ENCODE peak calls at places on chromosomes 4 and X, in six cellular contexts. N is thyroid gland, H is body of pancreas, D is gastrocnemius medialis, U is ovary, C is A549. X is an unnamed sample.

GRCh38 chrX:110741213-110741796 is 54.3 kb downstream of the CHRDL1 start:
- DNase-seq in C (no peak), U (no peak), D (no peak), N (no peak), H (no peak), X (no peak)

GRCh38 chr4:15506464-15506863 is 36.8 kb downstream of the CC2D2A start:
- DNase-seq in D (no peak), C (no peak), H (no peak), N (no peak), U (no peak), X (no peak)

GRCh38 chr4:66169341-66169740 is 499.1 kb upstream of the EPHA5 start:
- DNase-seq in C (no peak), D (no peak), H (no peak), N (no peak), U (no peak), X (no peak)

GRCh38 chr4:78288327-78288726 is 231.2 kb downstream of the FRAS1 start:
- DNase-seq in H (no peak), C (no peak), D (no peak), U (no peak), N (no peak), X (no peak)

GRCh38 chr4:141768954-141769353 is 132.6 kb downstream of the IL15 start:
- DNase-seq in C (no peak), N (no peak), D (no peak), U (no peak), H (no peak), X (no peak)

GRCh38 chrX:129108936-129109335 is 414.4 kb downstream of the SMARCA1 start:
- DNase-seq in N (no peak), H (no peak), U (no peak), C (no peak), D (no peak), X (no peak)

GRCh38 chr4:7030856-7031255 is 12.3 kb upstream of the TADA2B start:
- DNase-seq in C (no peak), N (no peak), U (no peak), D (no peak), H (no peak), X (no peak)

GRCh38 chrX:119177278-119177677 is 49.7 kb upstream of the KIAA1210 start:
- DNase-seq in C (no peak), H (no peak), U (no peak), D (no peak), N (no peak), X (no peak)

GRCh38 chr4:77911091-77911490 is 48.5 kb downstream of the MRPL1 start:
- DNase-seq in H (no peak), D (no peak), U (no peak), N (no peak), C (no peak), X (no peak)

GRCh38 chr4:147110968-147111367 is 165.3 kb upstream of the TTC29 start:
- DNase-seq in U (no peak), D (no peak), C (no peak), H (no peak), N (no peak), X (no peak)

GRCh38 chr4:71553605-71554004 is 214.8 kb downstream of the SLC4A4 start:
- DNase-seq in C (no peak), N (peak), U (no peak), D (no peak), H (no peak), X (no peak)

GRCh38 chrX:41661366-41662095 is 27.2 kb upstream of the GPR34 start:
- DNase-seq in C (no peak), N (no peak), D (no peak), H (no peak), U (no peak), X (no peak)

GRCh38 chr4:80215449-80216052 is 18.2 kb downstream of the PRDM8 start:
- DNase-seq in D (no peak), N (no peak), U (no peak), C (no peak), H (no peak), X (no peak)

GRCh38 chr4:17884063-17884462 is 73.3 kb downstream of the NCAPG start:
- DNase-seq in N (no peak), D (no peak), U (no peak), C (no peak), H (no peak), X (no peak)

GRCh38 chr4:185721949-185722316 is 90.1 kb downstream of the SORBS2 start:
- DNase-seq in H (no peak), N (no peak), C (no peak), D (no peak), U (no peak), X (no peak)

GRCh38 chr4:186709509-186709908 is 14.1 kb downstream of the FAT1 start:
- DNase-seq in C (no peak), N (no peak), D (no peak), H (no peak), U (no peak), X (no peak)

GRCh38 chr4:56038763-56039162 is 90.0 kb downstream of the CEP135 start:
- DNase-seq in D (no peak), U (no peak), N (no peak), C (no peak), H (no peak), X (no peak)

GRCh38 chr4:184163813-184164212 is 53.9 kb downstream of the ENPP6 start:
- DNase-seq in C (peak), D (no peak), N (peak), H (peak), U (no peak), X (peak)

GRCh38 chr4:6680372-6681034 is 13.2 kb upstream of the S100P start:
- DNase-seq in C (no peak), H (no peak), D (no peak), N (no peak), U (no peak), X (no peak)

DNA sequence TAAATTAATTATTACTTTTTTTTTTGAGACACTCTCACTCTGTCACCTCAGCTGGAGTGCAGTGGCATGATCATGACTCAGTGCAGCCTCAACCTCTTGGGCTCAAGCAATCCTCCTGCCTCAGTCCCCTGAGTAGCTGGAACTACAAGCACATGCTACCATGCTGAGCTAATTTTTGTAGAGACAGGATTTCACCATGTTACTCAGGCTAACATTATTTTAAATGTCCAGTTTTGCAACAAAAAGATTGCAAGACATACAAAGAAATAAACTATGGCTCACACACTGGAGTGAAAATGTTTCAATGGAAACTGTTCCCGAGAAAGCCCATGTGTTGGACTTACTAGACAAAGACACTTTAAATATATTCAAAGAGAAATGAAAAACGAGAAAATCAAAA is 59.3 kb downstream of the MND1 start:
- DNase-seq in N (no peak), U (no peak), D (no peak), C (no peak), H (no peak), X (no peak)
- TF ChIP-seq POLR2A in N (no peak), U (no peak), D (no peak), C (no peak), H (no peak), X (no peak)

GRCh38 chrX:53685711-53686110 is 808 bp downstream of the HUWE1 start:
- DNase-seq in C (no peak), N (no peak), H (no peak), D (no peak), U (no peak), X (no peak)

GRCh38 chrX:53682885-53683555 is 3.5 kb downstream of the HUWE1 start:
- DNase-seq in H (peak), C (peak), U (no peak), N (peak), D (peak), X (no peak)

GRCh38 chrX:53684415-53685192 is 1.9 kb downstream of the HUWE1 start:
- DNase-seq in N (no peak), D (no peak), U (no peak), C (peak), H (no peak), X (no peak)

GRCh38 chrX:53681661-53682060 is 4.9 kb downstream of the HUWE1 start:
- DNase-seq in U (no peak), N (no peak), C (no peak), D (no peak), H (no peak), X (no peak)

GRCh38 chrX:53683556-53684414 is 2.7 kb downstream of the HUWE1 start:
- DNase-seq in N (peak), H (peak), U (peak), D (peak), C (peak), X (peak)
- TF ChIP-seq POLR2A in N (peak), H (peak), U (peak), D (peak), C (peak), X (no peak)

GRCh38 chrX:49073641-49074575 is at the start of gene PRAF2:
- DNase-seq in N (peak), C (peak), D (peak), U (peak), H (peak), X (peak)
- TF ChIP-seq POLR2A in N (peak), C (peak), D (peak), U (no peak), H (peak), X (no peak)

GRCh38 chrX:100658936-100659335 is 14.9 kb downstream of the SRPX2 start:
- DNase-seq in N (no peak), U (no peak), D (no peak), H (no peak), C (no peak), X (no peak)
- TF ChIP-seq POLR2A in N (no peak), U (no peak), D (no peak), H (no peak), C (no peak), X (no peak)

GRCh38 chrX:136779346-136779781 is 1.4 kb downstream of the ARHGEF6 start:
- DNase-seq in H (no peak), N (no peak), C (no peak), D (no peak), U (no peak), X (no peak)

GRCh38 chrX:136780241-136780640 is 491 bp downstream of the ARHGEF6 start:
- DNase-seq in D (no peak), U (no peak), C (no peak), H (no peak), N (no peak), X (no peak)

GRCh38 chrX:136778914-136779313 is 1.8 kb downstream of the ARHGEF6 start:
- DNase-seq in D (no peak), N (no peak), C (no peak), U (no peak), H (no peak), X (no peak)

GRCh38 chrX:136781180-136781797 is 557 bp upstream of the ARHGEF6 start:
- DNase-seq in D (no peak), N (no peak), U (no peak), C (no peak), H (no peak), X (no peak)

DNA sequence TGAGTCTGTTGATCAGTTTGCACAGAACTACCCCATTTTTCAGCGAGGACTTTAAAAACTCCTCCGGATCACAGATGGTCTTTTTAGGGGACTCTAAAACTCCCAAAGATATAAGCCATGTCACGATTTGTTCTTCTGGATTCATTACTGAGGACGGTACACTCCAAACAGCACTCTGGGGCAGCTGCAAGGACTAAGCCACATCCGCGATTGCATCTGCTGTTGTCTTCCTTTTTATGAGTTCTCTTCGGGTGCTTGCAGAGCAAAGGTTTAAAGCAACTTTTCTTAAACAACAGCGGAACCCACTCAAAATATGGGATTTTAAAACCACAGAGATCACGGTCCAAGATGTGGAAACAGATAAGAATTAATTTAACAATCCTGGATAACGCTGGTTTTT is at the start of gene ARHGEF6:
- DNase-seq in H (no peak), N (no peak), D (no peak), U (no peak), C (no peak), X (no peak)
- TF ChIP-seq POLR2A in H (no peak), N (no peak), D (no peak), U (no peak), C (no peak), X (no peak)

X was measured in esophagus muscularis mucosa.